ENCODE peak calls at places on chromosomes 7 and 10, in five cellular contexts. I, O, M, G and B are unnamed samples.

GRCh38 chr7:66542528-66543373 is 85.9 kb upstream of the KCTD7 start:
- DNase-seq in M (no peak), G (no peak), I (no peak), O (no peak), B (no peak)

GRCh38 chr7:99784007-99784406 is at the start of gene CYP3A4:
- DNase-seq in O (no peak), M (peak; percentile 76), G (no peak), I (no peak), B (no peak)

GRCh38 chr10:28087675-28088351 is 88.9 kb upstream of the ODAD2 start:
- DNase-seq in O (no peak), G (peak; percentile 10), M (no peak), I (no peak), B (no peak)

GRCh38 chr7:122528879-122529481 is 169.9 kb downstream of the RNF133 start:
- DNase-seq in I (no peak), M (no peak), O (no peak), G (peak; percentile 43), B (no peak)

GRCh38 chr7:134593530-134594392 is 44.9 kb downstream of the AKR1B15 start:
- DNase-seq in M (no peak), I (peak; percentile 59), G (peak; percentile 98), O (peak; percentile 87), B (peak; percentile 60)

GRCh38 chr10:62166331-62167154 is 102.1 kb downstream of the RTKN2 start:
- DNase-seq in M (no peak), I (peak; percentile 53), O (no peak), G (peak; percentile 16), B (no peak)

GRCh38 chr7:24963218-24963617 is 16.8 kb downstream of the OSBPL3 start:
- DNase-seq in M (no peak), O (no peak), I (no peak), G (no peak), B (peak; percentile 51)

GRCh38 chr7:156616269-156617202 is 24.0 kb upstream of the RNF32 start:
- DNase-seq in O (no peak), M (peak; percentile 71), I (no peak), G (no peak), B (no peak)

GRCh38 chr7:127760436-127761031 is 108.5 kb downstream of the SND1 start:
- DNase-seq in M (no peak), G (peak; percentile 12), O (no peak), I (no peak), B (no peak)

GRCh38 chr7:30998180-30998579 is 34.4 kb downstream of the GHRHR start:
- DNase-seq in M (no peak), I (no peak), G (no peak), O (no peak), B (no peak)

GRCh38 chr10:649445-649797 is 40.0 kb downstream of the DIP2C start:
- DNase-seq in G (no peak), O (no peak), M (no peak), I (no peak), B (no peak)

GRCh38 chr7:52030722-52031121 is 714.1 kb upstream of the COBL start:
- DNase-seq in I (no peak), M (no peak), G (no peak), O (no peak), B (no peak)

GRCh38 chr7:66297579-66297978 is 92.4 kb downstream of the TPST1 start:
- DNase-seq in G (no peak), I (no peak), M (no peak), O (no peak), B (no peak)

DNA sequence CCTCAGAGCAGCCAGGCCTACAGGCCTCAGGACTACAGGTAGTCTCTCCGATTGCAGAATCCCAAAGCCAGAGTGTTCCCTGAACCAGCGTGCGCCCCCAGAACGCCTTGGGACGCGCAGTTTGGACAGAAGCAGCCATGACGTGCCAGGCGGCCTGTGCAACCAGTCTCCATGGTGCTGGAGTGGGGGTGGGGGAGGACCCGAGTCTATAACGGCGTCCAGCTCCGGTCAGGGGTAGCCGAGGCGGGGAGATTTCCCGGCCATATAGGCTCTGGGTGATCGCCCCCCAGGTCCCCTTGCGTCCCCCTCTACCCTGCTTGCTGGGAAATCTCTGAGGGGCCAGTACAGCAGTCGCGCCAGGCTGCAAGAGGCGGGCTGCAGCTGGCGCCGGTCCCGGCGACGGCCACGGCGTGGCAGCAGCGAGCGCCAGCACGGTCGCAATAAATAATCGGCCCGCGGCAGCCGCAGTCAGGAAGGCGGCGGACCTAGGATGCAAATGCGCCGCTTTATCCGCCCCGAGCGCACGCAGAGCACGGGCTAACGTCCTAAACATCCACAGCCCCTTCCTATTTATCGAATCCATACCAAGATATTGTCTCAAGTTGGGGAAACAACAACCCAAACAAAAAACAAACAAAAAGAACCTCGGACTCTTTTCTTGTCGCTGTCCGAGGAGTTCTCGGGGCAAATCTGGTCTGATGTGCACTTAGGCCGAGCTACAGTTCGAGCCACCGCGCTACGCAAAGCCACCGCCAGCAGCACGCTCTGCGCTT is 1.6 kb downstream of the HOXA3 start:
- DNase-seq in G (peak; percentile 81), O (peak; percentile 86), I (peak; percentile 77), M (peak; percentile 90), B (peak; percentile 73)
- TF ChIP-seq POLR2A in G (peak; percentile 56), O (no peak), I (peak; percentile 78), M (peak; percentile 87), B (peak; percentile 73)

GRCh38 chr7:73830872-73831655 is at the start of gene CLDN4:
- DNase-seq in O (no peak), M (peak; percentile 98), I (no peak), G (no peak), B (peak; percentile 96)
- TF ChIP-seq POLR2A in O (no peak), M (peak; percentile 99), I (no peak), G (no peak), B (peak; percentile 93)

GRCh38 chr7:1044189-1045037 is at the start of gene GPR146:
- DNase-seq in I (peak; percentile 98), O (peak; percentile 97), M (peak; percentile 99), G (peak; percentile 91), B (peak; percentile 97)
- TF ChIP-seq POLR2A in I (peak; percentile 65), O (no peak), M (no peak), G (no peak), B (peak; percentile 30)

GRCh38 chr7:26192485-26193087 is 8.0 kb downstream of the HNRNPA2B1 start:
- DNase-seq in M (no peak), O (no peak), I (no peak), G (no peak), B (no peak)
- TF ChIP-seq POLR2A in M (no peak), O (no peak), I (no peak), G (no peak), B (no peak)

GRCh38 chr10:5458425-5458824 is 40.9 kb downstream of the CALML5 start:
- DNase-seq in M (no peak), I (no peak), O (no peak), G (no peak), B (no peak)
- TF ChIP-seq POLR2A in M (no peak), I (no peak), O (no peak), G (no peak), B (no peak)